ENCODE peak calls at places on chromosomes 13 and 19, in six cellular contexts. P is left ventricle myocardium inferior, B is H9, O is lung, K is kidney, U is HL-60. Q is an unnamed sample.

GRCh38 chr13:40496035-40496810 is 170.2 kb downstream of the FOXO1 start:
- DNase-seq in P (no peak), B (no peak), O (no peak), K (no peak), U (no peak), Q (no peak)

GRCh38 chr19:19531951-19532805 is 3.5 kb downstream of the YJEFN3 start:
- DNase-seq in P (peak; percentile 85), B (peak; percentile 84), O (peak; percentile 79), K (peak; percentile 92), U (peak; percentile 55), Q (peak; percentile 67)

GRCh38 chr19:35165200-35166058 is 10.9 kb downstream of the FXYD5 start:
- DNase-seq in P (no peak), B (no peak), O (no peak), K (no peak), U (no peak), Q (no peak)

GRCh38 chr13:95624020-95624419 is 20.5 kb downstream of the DZIP1 start:
- DNase-seq in P (no peak), B (peak; percentile 36), O (no peak), K (no peak), U (no peak), Q (peak; percentile 42)

GRCh38 chr19:18896421-18896841 is 473 bp upstream of the CERS1 start:
- DNase-seq in P (no peak), B (no peak), O (no peak), K (no peak), U (no peak), Q (peak; percentile 54)

GRCh38 chr13:106506286-106506685 is 29.2 kb downstream of the EFNB2 start:
- DNase-seq in P (no peak), B (no peak), O (no peak), K (no peak), U (no peak), Q (no peak)

GRCh38 chr19:19170053-19170945 is at the start of gene MEF2B:
- DNase-seq in P (peak; percentile 77), B (peak; percentile 94), O (peak; percentile 86), K (peak; percentile 91), U (no peak), Q (peak; percentile 92)

GRCh38 chr13:79802389-79803140 is 321.6 kb downstream of the NDFIP2 start:
- DNase-seq in P (no peak), B (no peak), O (no peak), K (no peak), U (no peak), Q (no peak)

GRCh38 chr19:56270676-56271075 is 1.9 kb upstream of the EDDM13 start:
- DNase-seq in P (no peak), B (no peak), O (peak; percentile 32), K (no peak), U (peak; percentile 99), Q (no peak)

GRCh38 chr19:2254052-2254872 is 2.0 kb downstream of the JSRP1 start:
- DNase-seq in P (no peak), B (peak; percentile 79), O (no peak), K (peak; percentile 80), U (no peak), Q (no peak)

GRCh38 chr13:60720590-60720989 is 323.6 kb downstream of the TDRD3 start:
- DNase-seq in P (no peak), B (no peak), O (no peak), K (no peak), U (no peak), Q (no peak)

GRCh38 chr13:45718063-45718462 is 15.9 kb downstream of the CBY2 start:
- DNase-seq in P (no peak), B (peak; percentile 41), O (no peak), K (no peak), U (peak; percentile 24), Q (no peak)

GRCh38 chr19:17281391-17282304 is at the start of gene ANKLE1:
- DNase-seq in P (peak; percentile 27), B (peak; percentile 77), O (no peak), K (peak; percentile 80), U (peak; percentile 77), Q (peak; percentile 20)

GRCh38 chr19:34135401-34135800 is 36.9 kb upstream of the LSM14A start:
- DNase-seq in P (no peak), B (no peak), O (no peak), K (no peak), U (no peak), Q (no peak)

GRCh38 chr19:10763828-10764339 is 46.0 kb downstream of the DNM2 start:
- DNase-seq in P (no peak), B (no peak), O (no peak), K (peak; percentile 86), U (no peak), Q (no peak)

GRCh38 chr13:59144700-59145099 is 1019.0 kb downstream of the DIAPH3 start:
- DNase-seq in P (no peak), B (no peak), O (no peak), K (no peak), U (no peak), Q (no peak)

GRCh38 chr19:5131031-5131865 is 162.3 kb downstream of the KDM4B start:
- DNase-seq in P (no peak), B (no peak), O (no peak), K (no peak), U (no peak), Q (no peak)
- H3K27ac ChIP-seq in P (no peak overlapping the region), B (no peak overlapping the region), O (no peak overlapping the region), K (no peak overlapping the region), U (no peak overlapping the region), Q (no peak overlapping the region)

DNA sequence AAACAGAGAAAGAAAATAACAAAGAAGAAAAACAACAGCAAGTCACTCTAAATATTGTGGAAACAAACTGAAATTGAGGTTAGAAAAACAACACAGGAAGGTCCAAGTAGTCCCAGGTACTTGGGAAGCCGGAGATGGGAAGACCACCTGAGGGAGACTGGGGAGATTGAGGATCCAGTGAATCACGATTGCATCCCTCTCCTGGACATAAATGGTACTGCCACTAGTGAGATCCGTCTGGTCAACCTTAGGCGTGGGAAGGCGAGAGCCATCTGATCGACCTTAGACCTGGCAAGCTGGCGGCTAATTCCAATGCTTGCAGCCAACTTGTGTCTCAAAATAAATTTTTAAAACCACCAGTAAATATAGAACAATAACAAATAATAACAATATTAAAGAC is 81.9 kb downstream of the ZNF726 start:
- DNase-seq in P (no peak), B (peak; percentile 28), O (no peak), K (no peak), U (peak; percentile 7), Q (no peak)
- TF ChIP-seq CTCF in P (peak; percentile 35), B (peak; percentile 49), O (no peak), K (no peak), U (peak; percentile 25), Q (no peak)

GRCh38 chr13:97246596-97246995 is 24.5 kb downstream of the MBNL2 start:
- DNase-seq in P (no peak), B (no peak), O (no peak), K (no peak), U (no peak), Q (no peak)
- H3K27ac ChIP-seq in P (peak overlapping the region; percentile 85), B (no peak overlapping the region), O (peak overlapping the region; percentile 61), K (peak overlapping the region; percentile 9), U (no peak overlapping the region), Q (no peak overlapping the region)

GRCh38 chr19:16111909-16112752 is 442 bp downstream of the RAB8A start:
- DNase-seq in P (no peak), B (no peak), O (no peak), K (no peak), U (no peak), Q (no peak)

GRCh38 chr19:16115309-16116039 is 3.8 kb downstream of the RAB8A start:
- DNase-seq in P (no peak), B (no peak), O (no peak), K (no peak), U (no peak), Q (no peak)

GRCh38 chr19:16112778-16113177 is 1.1 kb downstream of the RAB8A start:
- DNase-seq in P (no peak), B (no peak), O (no peak), K (no peak), U (peak; percentile 51), Q (no peak)

GRCh38 chr19:16113727-16114126 is 2.0 kb downstream of the RAB8A start:
- DNase-seq in P (no peak), B (no peak), O (no peak), K (no peak), U (peak; percentile 65), Q (no peak)

DNA sequence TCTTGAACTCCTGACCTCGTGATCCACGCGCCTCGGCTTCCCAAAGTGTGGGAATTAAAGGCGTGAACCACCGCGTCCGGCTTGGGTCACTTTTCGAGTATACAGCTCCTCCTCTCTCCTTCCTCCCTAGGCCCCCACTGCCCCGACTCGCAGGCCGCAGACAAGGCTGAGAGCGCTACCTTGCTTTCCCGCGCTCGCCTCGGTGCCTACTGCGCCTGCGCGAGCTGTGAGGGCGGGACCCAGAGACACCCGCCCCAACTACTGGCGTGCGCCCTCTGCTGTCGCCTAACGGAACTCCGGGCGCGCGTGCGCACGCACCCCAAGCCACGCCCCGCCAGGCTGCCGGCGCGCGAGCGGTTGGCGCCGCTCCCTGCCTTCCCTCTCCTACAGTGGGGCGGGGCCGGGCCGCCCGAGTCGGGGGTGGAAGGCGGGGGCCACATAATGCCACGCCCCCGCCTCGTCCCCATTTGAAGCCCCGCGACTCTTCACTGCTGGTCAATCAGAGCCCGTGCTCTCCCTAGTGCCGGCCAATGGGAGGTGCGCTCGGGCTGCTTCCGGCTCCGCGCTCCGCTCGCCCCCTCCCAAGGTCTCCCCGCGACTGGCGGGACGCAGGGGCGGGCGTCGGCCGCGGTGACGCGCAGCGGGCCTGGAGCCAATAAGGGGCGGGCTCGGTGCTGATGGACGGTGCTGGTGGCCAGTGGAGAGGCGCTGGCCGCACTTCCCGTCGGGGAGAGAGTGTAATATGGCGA is at the start of gene RAB8A:
- DNase-seq in P (peak; percentile 99), B (peak; percentile 99), O (peak; percentile 98), K (peak; percentile 100), U (peak; percentile 99), Q (peak; percentile 99)
- TF ChIP-seq CTCF in P (peak; percentile 99), B (peak; percentile 96), O (peak; percentile 94), K (peak; percentile 96), U (peak; percentile 64), Q (peak; percentile 99)

DNA sequence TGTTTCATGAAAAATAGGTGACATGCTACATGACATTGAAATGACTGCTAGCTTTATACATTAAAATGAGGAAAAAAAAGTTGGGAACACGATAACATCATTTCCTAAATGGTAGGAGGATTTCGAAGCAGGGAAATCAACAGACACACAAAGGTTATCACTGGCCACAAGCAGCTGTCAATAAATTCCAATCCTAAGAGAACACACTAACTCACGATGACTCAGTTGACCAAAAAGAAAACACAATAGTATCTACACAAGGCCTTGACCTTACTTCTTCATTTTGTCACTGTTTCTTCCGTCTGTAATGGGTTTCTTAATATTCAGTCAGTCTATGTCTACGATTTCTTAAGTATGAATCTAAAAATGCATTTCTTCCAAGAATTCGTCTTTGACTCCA is 36.5 kb downstream of the STARD13 start:
- DNase-seq in P (no peak), B (no peak), O (no peak), K (no peak), U (no peak), Q (no peak)
- H3K27ac ChIP-seq in P (peak overlapping the region; percentile 88), B (no peak overlapping the region), O (peak overlapping the region; percentile 42), K (no peak overlapping the region), U (no peak overlapping the region), Q (no peak overlapping the region)

Q was measured in RWPE1.